ENCODE peak calls at places on chromosomes 12 and 14, in seven cellular contexts. One of them, this sample, is unnamed.

GRCh38 chr12:124332068-124332672 is 37.3 kb downstream of the RFLNA start:
- DNase-seq in transverse colon: no peak
- DNase-seq in prostate gland: no peak
- DNase-seq in heart left ventricle: no peak
- DNase-seq in tibial nerve: no peak
- DNase-seq in esophagus muscularis mucosa: no peak
- DNase-seq in Peyer's patch: no peak
- DNase-seq in this sample: no peak

GRCh38 chr14:63438065-63438757 is 105.0 kb downstream of the PPP2R5E start:
- DNase-seq in transverse colon: peak
- DNase-seq in prostate gland: peak
- DNase-seq in heart left ventricle: peak
- DNase-seq in tibial nerve: peak
- DNase-seq in esophagus muscularis mucosa: peak
- DNase-seq in Peyer's patch: no peak
- DNase-seq in this sample: peak

GRCh38 chr12:131233737-131234474 is 280.2 kb downstream of the ADGRD1 start:
- DNase-seq in transverse colon: no peak
- DNase-seq in prostate gland: no peak
- DNase-seq in heart left ventricle: no peak
- DNase-seq in tibial nerve: no peak
- DNase-seq in esophagus muscularis mucosa: no peak
- DNase-seq in Peyer's patch: no peak
- DNase-seq in this sample: no peak

GRCh38 chr12:6387541-6387940 is 3.6 kb downstream of the LTBR start:
- DNase-seq in transverse colon: no peak
- DNase-seq in prostate gland: peak
- DNase-seq in heart left ventricle: no peak
- DNase-seq in tibial nerve: no peak
- DNase-seq in esophagus muscularis mucosa: no peak
- DNase-seq in Peyer's patch: no peak
- DNase-seq in this sample: no peak

GRCh38 chr12:61536117-61536516 is 724.1 kb upstream of the USP15 start:
- DNase-seq in transverse colon: no peak
- DNase-seq in prostate gland: no peak
- DNase-seq in heart left ventricle: no peak
- DNase-seq in tibial nerve: no peak
- DNase-seq in esophagus muscularis mucosa: no peak
- DNase-seq in Peyer's patch: no peak
- DNase-seq in this sample: no peak

GRCh38 chr12:1318327-1319031 is 275.9 kb downstream of the FBXL14 start:
- DNase-seq in transverse colon: no peak
- DNase-seq in prostate gland: peak
- DNase-seq in heart left ventricle: no peak
- DNase-seq in tibial nerve: no peak
- DNase-seq in esophagus muscularis mucosa: no peak
- DNase-seq in Peyer's patch: no peak
- DNase-seq in this sample: peak

GRCh38 chr12:52045794-52046199 is 5.4 kb upstream of the NR4A1 start:
- DNase-seq in transverse colon: peak
- DNase-seq in prostate gland: no peak
- DNase-seq in heart left ventricle: peak
- DNase-seq in tibial nerve: no peak
- DNase-seq in esophagus muscularis mucosa: no peak
- DNase-seq in Peyer's patch: no peak
- DNase-seq in this sample: no peak

GRCh38 chr12:62434504-62435336 is 31.9 kb upstream of the MON2 start:
- DNase-seq in transverse colon: peak
- DNase-seq in prostate gland: peak
- DNase-seq in heart left ventricle: no peak
- DNase-seq in tibial nerve: no peak
- DNase-seq in esophagus muscularis mucosa: no peak
- DNase-seq in Peyer's patch: no peak
- DNase-seq in this sample: peak

GRCh38 chr14:73757876-73758391 is 43.8 kb upstream of the PNMA1 start:
- DNase-seq in transverse colon: no peak
- DNase-seq in prostate gland: no peak
- DNase-seq in heart left ventricle: no peak
- DNase-seq in tibial nerve: no peak
- DNase-seq in esophagus muscularis mucosa: no peak
- DNase-seq in Peyer's patch: no peak
- DNase-seq in this sample: no peak

DNA sequence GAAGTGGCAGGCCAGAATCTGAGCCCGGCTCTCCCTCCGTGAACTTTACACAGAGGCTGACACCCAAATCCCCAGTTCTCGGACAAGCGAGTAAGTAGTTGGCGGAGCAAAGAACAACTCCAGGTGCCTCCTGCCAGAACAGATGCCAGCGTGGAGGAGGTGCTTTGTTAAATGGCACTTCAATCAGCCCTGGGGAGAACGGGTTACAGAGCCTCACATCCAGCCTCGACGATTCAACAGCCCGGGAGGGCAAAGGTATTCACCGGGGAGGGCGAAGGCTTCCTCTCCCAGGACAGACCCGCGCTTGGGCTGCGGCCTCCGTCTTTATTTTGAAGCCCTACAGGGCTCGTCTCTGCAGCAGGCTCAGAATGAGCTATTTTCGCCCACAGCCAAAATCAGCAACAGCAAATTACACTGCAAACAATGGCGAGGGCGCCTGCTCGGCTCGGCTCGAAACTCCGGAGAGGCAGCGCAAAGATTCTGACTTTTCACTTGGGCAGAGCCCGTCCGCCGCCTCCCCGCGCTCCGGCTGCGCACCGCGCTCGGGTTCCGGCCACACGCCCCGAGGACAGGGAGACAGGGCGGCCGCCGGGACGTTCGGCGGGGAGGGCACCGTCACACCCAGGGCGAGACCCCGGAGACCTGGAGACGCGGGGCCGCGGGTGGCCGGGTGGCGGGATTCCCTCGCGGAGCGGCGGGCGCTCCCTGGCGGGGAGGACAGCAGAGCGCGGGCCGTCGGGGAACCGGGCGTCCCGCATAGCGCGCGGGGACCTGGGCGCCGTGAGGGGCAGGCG is 811 bp downstream of the TMCC3 start:
- DNase-seq in transverse colon: peak
- DNase-seq in prostate gland: peak
- DNase-seq in heart left ventricle: peak
- DNase-seq in tibial nerve: peak
- DNase-seq in esophagus muscularis mucosa: no peak
- DNase-seq in Peyer's patch: no peak
- DNase-seq in this sample: peak
- TF ChIP-seq CTCF in transverse colon: peak
- TF ChIP-seq CTCF in prostate gland: peak
- TF ChIP-seq CTCF in heart left ventricle: peak
- TF ChIP-seq CTCF in tibial nerve: peak
- TF ChIP-seq CTCF in esophagus muscularis mucosa: peak
- TF ChIP-seq CTCF in Peyer's patch: peak
- TF ChIP-seq CTCF in this sample: no peak

GRCh38 chr12:101927042-101927441 is 49.7 kb downstream of the DRAM1 start:
- DNase-seq in transverse colon: no peak
- DNase-seq in prostate gland: no peak
- DNase-seq in heart left ventricle: no peak
- DNase-seq in tibial nerve: no peak
- DNase-seq in esophagus muscularis mucosa: no peak
- DNase-seq in Peyer's patch: no peak
- DNase-seq in this sample: no peak

GRCh38 chr12:101925352-101925751 is 48.0 kb downstream of the DRAM1 start:
- DNase-seq in transverse colon: peak
- DNase-seq in prostate gland: no peak
- DNase-seq in heart left ventricle: peak
- DNase-seq in tibial nerve: peak
- DNase-seq in esophagus muscularis mucosa: no peak
- DNase-seq in Peyer's patch: no peak
- DNase-seq in this sample: peak

GRCh38 chr12:101923049-101923718 is 45.8 kb downstream of the DRAM1 start:
- DNase-seq in transverse colon: no peak
- DNase-seq in prostate gland: no peak
- DNase-seq in heart left ventricle: no peak
- DNase-seq in tibial nerve: no peak
- DNase-seq in esophagus muscularis mucosa: no peak
- DNase-seq in Peyer's patch: no peak
- DNase-seq in this sample: no peak

GRCh38 chr12:101925935-101926334 is 48.6 kb downstream of the DRAM1 start:
- DNase-seq in transverse colon: no peak
- DNase-seq in prostate gland: no peak
- DNase-seq in heart left ventricle: no peak
- DNase-seq in tibial nerve: no peak
- DNase-seq in esophagus muscularis mucosa: no peak
- DNase-seq in Peyer's patch: no peak
- DNase-seq in this sample: no peak

GRCh38 chr12:101924647-101925046 is 47.3 kb downstream of the DRAM1 start:
- DNase-seq in transverse colon: no peak
- DNase-seq in prostate gland: no peak
- DNase-seq in heart left ventricle: no peak
- DNase-seq in tibial nerve: no peak
- DNase-seq in esophagus muscularis mucosa: no peak
- DNase-seq in Peyer's patch: no peak
- DNase-seq in this sample: no peak
- TF ChIP-seq POLR2A in transverse colon: no peak
- TF ChIP-seq POLR2A in prostate gland: no peak
- TF ChIP-seq POLR2A in heart left ventricle: no peak
- TF ChIP-seq POLR2A in tibial nerve: no peak
- TF ChIP-seq POLR2A in esophagus muscularis mucosa: no peak
- TF ChIP-seq POLR2A in Peyer's patch: no peak
- TF ChIP-seq POLR2A in this sample: no peak

GRCh38 chr14:65168840-65169239 is 66.5 kb upstream of the MAX start:
- DNase-seq in transverse colon: no peak
- DNase-seq in prostate gland: no peak
- DNase-seq in heart left ventricle: no peak
- DNase-seq in tibial nerve: no peak
- DNase-seq in esophagus muscularis mucosa: no peak
- DNase-seq in Peyer's patch: no peak
- DNase-seq in this sample: no peak

GRCh38 chr14:65170318-65170717 is 68.0 kb upstream of the MAX start:
- DNase-seq in transverse colon: no peak
- DNase-seq in prostate gland: no peak
- DNase-seq in heart left ventricle: no peak
- DNase-seq in tibial nerve: no peak
- DNase-seq in esophagus muscularis mucosa: no peak
- DNase-seq in Peyer's patch: no peak
- DNase-seq in this sample: no peak

GRCh38 chr14:65173973-65174693 is 71.8 kb upstream of the MAX start:
- DNase-seq in transverse colon: no peak
- DNase-seq in prostate gland: no peak
- DNase-seq in heart left ventricle: no peak
- DNase-seq in tibial nerve: no peak
- DNase-seq in esophagus muscularis mucosa: no peak
- DNase-seq in Peyer's patch: no peak
- DNase-seq in this sample: no peak

GRCh38 chr14:65169351-65169750 is 67.0 kb upstream of the MAX start:
- DNase-seq in transverse colon: no peak
- DNase-seq in prostate gland: no peak
- DNase-seq in heart left ventricle: no peak
- DNase-seq in tibial nerve: no peak
- DNase-seq in esophagus muscularis mucosa: no peak
- DNase-seq in Peyer's patch: no peak
- DNase-seq in this sample: no peak

GRCh38 chr14:65170768-65171251 is 68.5 kb upstream of the MAX start:
- DNase-seq in transverse colon: peak
- DNase-seq in prostate gland: no peak
- DNase-seq in heart left ventricle: no peak
- DNase-seq in tibial nerve: no peak
- DNase-seq in esophagus muscularis mucosa: no peak
- DNase-seq in Peyer's patch: peak
- DNase-seq in this sample: no peak
- TF ChIP-seq CTCF in transverse colon: no peak
- TF ChIP-seq CTCF in prostate gland: peak
- TF ChIP-seq CTCF in heart left ventricle: peak
- TF ChIP-seq CTCF in tibial nerve: no peak
- TF ChIP-seq CTCF in esophagus muscularis mucosa: no peak
- TF ChIP-seq CTCF in Peyer's patch: peak
- TF ChIP-seq CTCF in this sample: no peak

GRCh38 chr14:104792945-104793702 is 2.4 kb downstream of the AKT1 start:
- DNase-seq in transverse colon: no peak
- DNase-seq in prostate gland: no peak
- DNase-seq in heart left ventricle: no peak
- DNase-seq in tibial nerve: no peak
- DNase-seq in esophagus muscularis mucosa: no peak
- DNase-seq in Peyer's patch: no peak
- DNase-seq in this sample: no peak

GRCh38 chr14:104793703-104793959 is 1.9 kb downstream of the AKT1 start:
- DNase-seq in transverse colon: no peak
- DNase-seq in prostate gland: no peak
- DNase-seq in heart left ventricle: no peak
- DNase-seq in tibial nerve: no peak
- DNase-seq in esophagus muscularis mucosa: no peak
- DNase-seq in Peyer's patch: no peak
- DNase-seq in this sample: no peak

GRCh38 chr14:104794099-104794498 is 1.4 kb downstream of the AKT1 start:
- DNase-seq in transverse colon: peak
- DNase-seq in prostate gland: no peak
- DNase-seq in heart left ventricle: peak
- DNase-seq in tibial nerve: no peak
- DNase-seq in esophagus muscularis mucosa: no peak
- DNase-seq in Peyer's patch: peak
- DNase-seq in this sample: no peak

GRCh38 chr14:104791425-104791824 is 4.1 kb downstream of the AKT1 start:
- DNase-seq in transverse colon: no peak
- DNase-seq in prostate gland: no peak
- DNase-seq in heart left ventricle: no peak
- DNase-seq in tibial nerve: no peak
- DNase-seq in esophagus muscularis mucosa: no peak
- DNase-seq in Peyer's patch: no peak
- DNase-seq in this sample: no peak

DNA sequence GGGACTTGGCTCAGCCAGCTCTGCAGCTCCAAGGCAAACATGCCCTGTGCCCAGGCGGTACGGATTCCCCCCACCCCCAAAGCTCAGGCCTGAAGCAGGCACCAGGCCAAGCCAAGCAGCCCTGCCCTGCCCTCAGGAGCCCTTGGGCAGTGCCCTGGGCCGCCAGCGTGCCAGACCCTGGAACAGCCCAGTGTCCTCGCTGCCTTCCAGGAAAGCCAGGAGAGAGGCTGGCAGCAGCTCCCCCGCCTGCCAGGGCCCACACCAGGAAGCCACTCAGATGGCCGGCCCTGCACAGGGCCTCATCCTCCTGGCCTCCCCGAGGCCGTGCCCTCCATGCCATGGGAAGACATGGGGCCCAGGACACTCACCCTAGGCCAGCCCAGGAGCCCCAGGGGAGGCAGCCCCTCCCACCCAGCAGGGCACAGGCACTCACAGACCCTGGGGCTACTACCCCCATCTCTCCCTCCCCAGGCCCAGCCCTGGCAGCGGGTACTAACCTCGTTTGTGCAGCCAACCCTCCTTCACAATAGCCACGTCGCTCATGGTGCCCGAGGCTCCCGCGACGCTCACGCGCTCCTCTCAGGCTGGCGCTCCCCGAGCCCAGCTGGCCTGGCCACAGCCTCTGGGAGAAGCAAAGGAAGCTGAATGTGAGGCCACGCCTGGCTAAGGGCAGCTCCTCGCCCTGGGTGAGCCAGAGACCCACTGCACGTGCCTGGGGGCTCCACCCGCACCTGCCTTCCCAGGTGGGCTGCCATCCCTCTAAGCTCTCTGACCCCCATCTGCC is 3.3 kb downstream of the AKT1 start:
- DNase-seq in transverse colon: no peak
- DNase-seq in prostate gland: no peak
- DNase-seq in heart left ventricle: peak
- DNase-seq in tibial nerve: no peak
- DNase-seq in esophagus muscularis mucosa: no peak
- DNase-seq in Peyer's patch: no peak
- DNase-seq in this sample: peak
- TF ChIP-seq POLR2A in transverse colon: no peak
- TF ChIP-seq POLR2A in prostate gland: no peak
- TF ChIP-seq POLR2A in heart left ventricle: no peak
- TF ChIP-seq POLR2A in tibial nerve: no peak
- TF ChIP-seq POLR2A in esophagus muscularis mucosa: no peak
- TF ChIP-seq POLR2A in Peyer's patch: no peak
- TF ChIP-seq POLR2A in this sample: no peak